ENCODE peak calls at places on chromosome 7, in four cellular contexts. One of them, this sample, is unnamed.

GRCh38 chr7:78095549-78095948 is 297.0 kb downstream of the PHTF2 start:
- DNase-seq in uterus: no peak
- DNase-seq in K562: no peak
- DNase-seq in adrenal gland: peak
- DNase-seq in this sample: no peak

GRCh38 chr7:988426-988911 is 5.5 kb downstream of the CYP2W1 start:
- DNase-seq in uterus: no peak
- DNase-seq in adrenal gland: no peak
- DNase-seq in K562: no peak
- DNase-seq in this sample: no peak

GRCh38 chr7:72152171-72153131 is 259.7 kb downstream of the CALN1 start:
- DNase-seq in K562: no peak
- DNase-seq in uterus: no peak
- DNase-seq in adrenal gland: no peak
- DNase-seq in this sample: no peak

GRCh38 chr7:111718886-111719285 is 156.6 kb upstream of the IMMP2L start:
- DNase-seq in uterus: no peak
- DNase-seq in adrenal gland: no peak
- DNase-seq in K562: no peak
- DNase-seq in this sample: no peak

GRCh38 chr7:99752354-99752753 is 17.4 kb upstream of the CYP3A7 start:
- DNase-seq in K562: no peak
- DNase-seq in adrenal gland: peak
- DNase-seq in uterus: no peak
- DNase-seq in this sample: peak

GRCh38 chr7:84022686-84023308 is 171.8 kb downstream of the SEMA3A start:
- DNase-seq in adrenal gland: no peak
- DNase-seq in K562: no peak
- DNase-seq in uterus: no peak
- DNase-seq in this sample: no peak

GRCh38 chr7:159306012-159306411 is 161.3 kb upstream of the VIPR2 start:
- DNase-seq in adrenal gland: no peak
- DNase-seq in K562: no peak
- DNase-seq in uterus: no peak
- DNase-seq in this sample: no peak

GRCh38 chr7:134071355-134072331 is 55.5 kb upstream of the LRGUK start:
- DNase-seq in uterus: no peak
- DNase-seq in adrenal gland: no peak
- DNase-seq in K562: peak
- DNase-seq in this sample: peak

GRCh38 chr7:111358915-111359314 is 203.4 kb downstream of the IMMP2L start:
- DNase-seq in adrenal gland: peak
- DNase-seq in K562: no peak
- DNase-seq in uterus: no peak
- DNase-seq in this sample: no peak

GRCh38 chr7:156604311-156604710 is 36.3 kb upstream of the RNF32 start:
- DNase-seq in K562: no peak
- DNase-seq in adrenal gland: no peak
- DNase-seq in uterus: no peak
- DNase-seq in this sample: no peak

GRCh38 chr7:107394301-107394700 is 75.6 kb upstream of the GPR22 start:
- DNase-seq in uterus: no peak
- DNase-seq in adrenal gland: no peak
- DNase-seq in K562: no peak
- DNase-seq in this sample: no peak

GRCh38 chr7:137873524-137873923 is 26.8 kb upstream of the DGKI start:
- DNase-seq in adrenal gland: no peak
- DNase-seq in uterus: no peak
- DNase-seq in K562: no peak
- DNase-seq in this sample: no peak

GRCh38 chr7:158450476-158451124 is 137.0 kb downstream of the PTPRN2 start:
- DNase-seq in uterus: no peak
- DNase-seq in adrenal gland: no peak
- DNase-seq in K562: no peak
- DNase-seq in this sample: no peak

GRCh38 chr7:23298141-23298851 is 843 bp upstream of the MALSU1 start:
- DNase-seq in adrenal gland: no peak
- DNase-seq in K562: no peak
- DNase-seq in uterus: no peak
- DNase-seq in this sample: no peak

GRCh38 chr7:84975586-84976185 is 211.2 kb downstream of the SEMA3D start:
- DNase-seq in K562: no peak
- DNase-seq in uterus: no peak
- DNase-seq in adrenal gland: no peak
- DNase-seq in this sample: no peak

GRCh38 chr7:41924798-41925197 is 221.9 kb upstream of the INHBA start:
- DNase-seq in K562: no peak
- DNase-seq in adrenal gland: no peak
- DNase-seq in uterus: no peak
- DNase-seq in this sample: no peak

GRCh38 chr7:116788542-116789197 is 73.7 kb upstream of the CAPZA2 start:
- DNase-seq in uterus: no peak
- DNase-seq in K562: no peak
- DNase-seq in adrenal gland: no peak
- DNase-seq in this sample: no peak

GRCh38 chr7:80018941-80019808 is 115.5 kb upstream of the GNAI1 start:
- DNase-seq in adrenal gland: peak
- DNase-seq in K562: peak
- DNase-seq in uterus: peak
- DNase-seq in this sample: peak

GRCh38 chr7:45703911-45704682 is 129.9 kb downstream of the ADCY1 start:
- DNase-seq in uterus: no peak
- DNase-seq in adrenal gland: no peak
- DNase-seq in K562: no peak
- DNase-seq in this sample: no peak

GRCh38 chr7:88020953-88021650 is 87.1 kb downstream of the ADAM22 start:
- DNase-seq in adrenal gland: no peak
- DNase-seq in K562: no peak
- DNase-seq in uterus: no peak
- DNase-seq in this sample: no peak

GRCh38 chr7:142808802-142809583 is 38.2 kb downstream of the PRSS2 start:
- DNase-seq in adrenal gland: no peak
- DNase-seq in K562: peak
- DNase-seq in uterus: no peak
- DNase-seq in this sample: peak

GRCh38 chr7:17524746-17525145 is 226.3 kb downstream of the AHR start:
- DNase-seq in uterus: no peak
- DNase-seq in adrenal gland: no peak
- DNase-seq in K562: no peak
- DNase-seq in this sample: no peak

GRCh38 chr7:81402227-81402626 is 367.6 kb downstream of the HGF start:
- DNase-seq in K562: no peak
- DNase-seq in uterus: no peak
- DNase-seq in adrenal gland: no peak
- DNase-seq in this sample: no peak

GRCh38 chr7:2554654-2555053 is 670 bp downstream of the BRAT1 start:
- DNase-seq in uterus: no peak
- DNase-seq in K562: peak
- DNase-seq in adrenal gland: peak
- DNase-seq in this sample: peak

GRCh38 chr7:138876326-138876725 is 78.3 kb upstream of the ATP6V0A4 start:
- DNase-seq in adrenal gland: no peak
- DNase-seq in K562: no peak
- DNase-seq in uterus: no peak
- DNase-seq in this sample: no peak

GRCh38 chr7:40571796-40572195 is 437.0 kb downstream of the SUGCT start:
- DNase-seq in K562: no peak
- DNase-seq in adrenal gland: no peak
- DNase-seq in uterus: no peak
- DNase-seq in this sample: no peak

GRCh38 chr7:33979807-33980355 is 74.5 kb downstream of the BMPER start:
- DNase-seq in adrenal gland: no peak
- DNase-seq in K562: no peak
- DNase-seq in uterus: no peak
- DNase-seq in this sample: no peak
- TF ChIP-seq POLR2A in adrenal gland: no peak
- TF ChIP-seq POLR2A in K562: no peak
- TF ChIP-seq POLR2A in uterus: no peak
- TF ChIP-seq POLR2A in this sample: no peak

GRCh38 chr7:4738711-4739527 is 36.5 kb upstream of the AP5Z1 start:
- DNase-seq in uterus: peak
- DNase-seq in K562: peak
- DNase-seq in adrenal gland: peak
- DNase-seq in this sample: peak

GRCh38 chr7:4740796-4741195 is 34.6 kb upstream of the AP5Z1 start:
- DNase-seq in adrenal gland: no peak
- DNase-seq in K562: no peak
- DNase-seq in uterus: no peak
- DNase-seq in this sample: no peak

GRCh38 chr7:4737300-4737699 is 38.1 kb upstream of the AP5Z1 start:
- DNase-seq in adrenal gland: no peak
- DNase-seq in uterus: no peak
- DNase-seq in K562: no peak
- DNase-seq in this sample: no peak

GRCh38 chr7:4742051-4742573 is 33.3 kb upstream of the AP5Z1 start:
- DNase-seq in K562: no peak
- DNase-seq in uterus: no peak
- DNase-seq in adrenal gland: no peak
- DNase-seq in this sample: no peak

DNA sequence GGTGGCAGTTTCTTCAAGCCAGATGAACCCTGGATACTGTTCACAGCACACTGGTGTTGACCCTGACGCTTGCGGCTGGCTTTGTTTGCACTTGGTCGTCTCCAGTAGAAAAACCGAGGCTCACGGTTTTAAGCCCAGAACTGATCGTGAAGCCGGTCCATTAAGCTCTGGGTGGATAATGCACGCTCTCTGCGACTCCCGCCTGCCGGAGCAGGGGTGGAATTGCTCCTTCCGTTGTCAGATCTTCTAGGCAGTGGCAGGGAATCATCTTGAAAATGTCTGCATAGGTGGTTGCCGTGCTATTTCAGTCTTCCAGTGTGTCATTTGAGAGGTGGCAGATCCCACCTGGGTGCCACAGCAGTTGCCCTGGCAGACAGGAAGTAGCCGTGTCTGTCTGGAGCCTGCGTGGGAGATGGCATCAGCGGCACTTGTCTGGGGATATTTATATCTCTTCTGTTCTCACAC is 35.9 kb upstream of the AP5Z1 start:
- DNase-seq in K562: peak
- DNase-seq in uterus: peak
- DNase-seq in adrenal gland: peak
- DNase-seq in this sample: no peak
- TF ChIP-seq POLR2A in K562: no peak
- TF ChIP-seq POLR2A in uterus: no peak
- TF ChIP-seq POLR2A in adrenal gland: peak
- TF ChIP-seq POLR2A in this sample: no peak

DNA sequence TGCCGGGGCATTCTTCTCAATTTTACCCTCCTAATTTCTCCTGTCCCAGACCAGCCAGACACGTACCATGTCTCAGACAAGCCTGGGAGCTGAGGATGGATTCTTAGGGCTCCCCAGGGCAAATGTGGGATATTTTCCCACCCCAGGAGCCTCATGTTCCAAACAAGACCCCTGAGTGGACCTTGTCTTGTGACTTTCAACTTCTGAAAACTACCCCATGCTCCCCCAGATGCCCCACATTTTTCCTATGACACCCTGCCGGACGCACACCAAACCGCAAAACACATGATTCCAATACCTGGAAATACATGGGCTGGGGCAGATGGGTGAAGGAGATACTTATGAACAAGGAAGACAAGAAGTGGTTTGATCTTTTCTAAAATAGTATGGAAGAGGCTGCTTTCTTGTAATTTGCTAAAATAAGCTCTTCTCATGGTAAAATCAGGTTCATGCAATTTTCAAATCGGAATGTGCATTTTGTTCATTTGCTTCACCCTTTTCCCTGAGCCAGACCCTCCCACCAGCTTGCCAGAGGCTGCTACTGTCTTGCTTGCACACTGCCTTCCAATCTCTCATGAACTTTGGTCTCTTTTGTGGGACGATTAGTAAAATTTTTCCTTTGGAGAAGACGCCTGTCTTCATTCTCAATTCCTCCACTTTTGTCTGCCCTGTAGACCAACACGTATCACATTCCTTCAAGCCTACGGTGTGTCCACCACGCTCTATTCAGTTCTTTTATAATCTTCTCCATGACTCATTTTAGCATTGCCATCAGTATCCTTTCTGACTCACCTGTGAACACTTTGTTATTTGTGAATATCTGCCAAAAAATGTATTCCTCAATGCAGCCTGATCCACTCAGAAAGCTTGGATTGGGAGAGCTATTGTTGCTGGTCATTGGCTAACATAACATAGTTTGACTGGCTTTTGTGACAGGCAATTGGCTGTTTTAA is 1.1 kb downstream of the GIMAP5 start:
- DNase-seq in uterus: no peak
- DNase-seq in K562: no peak
- DNase-seq in adrenal gland: no peak
- DNase-seq in this sample: no peak
- TF ChIP-seq POLR2A in uterus: no peak
- TF ChIP-seq POLR2A in K562: no peak
- TF ChIP-seq POLR2A in adrenal gland: no peak
- TF ChIP-seq POLR2A in this sample: no peak

GRCh38 chr7:38476764-38477163 is 154.4 kb downstream of the AMPH start:
- DNase-seq in adrenal gland: no peak
- DNase-seq in K562: no peak
- DNase-seq in uterus: no peak
- DNase-seq in this sample: no peak

GRCh38 chr7:38477333-38477732 is 153.8 kb downstream of the AMPH start:
- DNase-seq in adrenal gland: no peak
- DNase-seq in uterus: no peak
- DNase-seq in K562: no peak
- DNase-seq in this sample: no peak

GRCh38 chr7:38482521-38482920 is 148.7 kb downstream of the AMPH start:
- DNase-seq in adrenal gland: no peak
- DNase-seq in K562: no peak
- DNase-seq in uterus: no peak
- DNase-seq in this sample: no peak

DNA sequence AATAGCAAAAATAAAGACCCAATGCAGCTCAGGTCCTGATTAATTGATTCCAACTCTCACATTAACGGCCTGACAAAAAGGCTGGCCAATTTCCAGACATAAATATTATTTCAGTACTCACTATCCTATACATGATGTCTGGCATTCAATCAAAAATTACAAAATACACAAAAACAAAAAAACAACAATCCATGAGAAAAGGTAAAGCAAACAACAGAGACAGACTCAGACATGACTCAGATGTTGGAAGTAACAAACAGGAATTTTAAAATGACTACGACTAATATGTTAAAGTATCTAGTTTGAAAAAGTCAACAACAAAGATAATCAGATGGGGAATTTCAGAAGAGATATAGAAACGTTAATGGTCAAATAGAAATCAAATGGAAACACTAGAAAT is 152.8 kb downstream of the AMPH start:
- DNase-seq in uterus: no peak
- DNase-seq in adrenal gland: no peak
- DNase-seq in K562: no peak
- DNase-seq in this sample: no peak
- TF ChIP-seq POLR2A in uterus: no peak
- TF ChIP-seq POLR2A in adrenal gland: no peak
- TF ChIP-seq POLR2A in K562: no peak
- TF ChIP-seq POLR2A in this sample: no peak

DNA sequence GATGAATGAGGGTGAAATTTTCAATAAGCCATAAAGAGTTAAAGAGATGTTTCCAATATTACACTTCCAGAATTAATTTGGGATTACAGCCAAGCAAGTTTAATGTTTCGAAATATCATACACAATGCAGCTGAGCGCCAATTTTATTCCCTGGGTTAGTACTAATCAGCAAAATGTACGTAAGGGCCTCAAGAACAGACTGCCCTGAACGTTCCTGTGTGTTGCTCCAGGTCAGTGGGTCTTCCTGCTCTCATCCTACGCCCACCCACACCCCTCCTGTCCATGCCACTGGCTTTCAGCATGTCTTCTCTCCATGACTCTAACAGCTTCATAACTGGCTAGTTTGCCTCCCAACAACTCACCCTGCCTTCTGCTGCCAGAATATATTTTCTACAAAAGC is 206.8 kb upstream of the NFE2L3 start:
- DNase-seq in adrenal gland: no peak
- DNase-seq in K562: no peak
- DNase-seq in uterus: no peak
- DNase-seq in this sample: no peak
- TF ChIP-seq POLR2A in adrenal gland: no peak
- TF ChIP-seq POLR2A in K562: no peak
- TF ChIP-seq POLR2A in uterus: no peak
- TF ChIP-seq POLR2A in this sample: no peak